ENCODE peak calls at places on chromosomes 13 and 19, in four cellular contexts. J is SJSA1, T is PC-9, H is ascending aorta. D is an unnamed sample.

GRCh38 chr13:74406439-74406838 is 272.2 kb upstream of the KLF12 start:
- DNase-seq in J (no peak), T (no peak), H (no peak), D (no peak)

GRCh38 chr19:50402544-50403301 is 16.0 kb upstream of the SPIB start:
- DNase-seq in J (no peak), T (no peak), H (no peak), D (peak)

GRCh38 chr19:15296353-15296752 is 36.0 kb downstream of the BRD4 start:
- DNase-seq in J (no peak), T (no peak), H (no peak), D (no peak)

GRCh38 chr13:96198038-96198437 is 108.1 kb downstream of the HS6ST3 start:
- DNase-seq in J (no peak), T (no peak), H (no peak), D (no peak)

GRCh38 chr19:28913626-28914025 is 299.3 kb downstream of the UQCRFS1 start:
- DNase-seq in J (no peak), T (no peak), H (no peak), D (no peak)

GRCh38 chr19:39428309-39429112 is 7.2 kb downstream of the RPS16 start:
- DNase-seq in J (peak), T (peak), H (peak), D (peak)

GRCh38 chr13:66835040-66835628 is 395.0 kb downstream of the PCDH9 start:
- DNase-seq in J (no peak), T (no peak), H (peak), D (peak)

GRCh38 chr19:38849746-38850230 is at the start of gene HNRNPL:
- DNase-seq in J (peak), T (no peak), H (no peak), D (peak)

GRCh38 chr13:50616101-50616500 is 227.4 kb downstream of the DLEU7 start:
- DNase-seq in J (no peak), T (no peak), H (no peak), D (no peak)

GRCh38 chr13:102392810-102393209 is 9.0 kb downstream of the FGF14 start:
- DNase-seq in J (no peak), T (no peak), H (no peak), D (no peak)

GRCh38 chr19:34428549-34429285 is 536 bp downstream of the UBA2 start:
- DNase-seq in J (no peak), T (no peak), H (peak), D (peak)

GRCh38 chr19:44025217-44025936 is at the start of gene ZNF222:
- DNase-seq in J (peak), T (peak), H (peak), D (peak)

GRCh38 chr13:40336228-40337221 is 329.9 kb downstream of the FOXO1 start:
- DNase-seq in J (no peak), T (no peak), H (no peak), D (no peak)

GRCh38 chr13:97313481-97313880 is 91.3 kb downstream of the MBNL2 start:
- DNase-seq in J (no peak), T (no peak), H (no peak), D (no peak)

GRCh38 chr19:51808333-51808986 is 13.5 kb downstream of the FPR3 start:
- DNase-seq in J (no peak), T (no peak), H (no peak), D (no peak)

GRCh38 chr13:83215627-83216026 is 666.6 kb downstream of the SLITRK1 start:
- DNase-seq in J (no peak), T (no peak), H (no peak), D (no peak)

GRCh38 chr19:53553865-53554791 is 16.2 kb downstream of the ZNF331 start:
- DNase-seq in J (peak), T (no peak), H (peak), D (peak)

GRCh38 chr19:4803736-4804695 is 12.5 kb downstream of the FEM1A start:
- DNase-seq in J (peak), T (no peak), H (no peak), D (peak)

GRCh38 chr13:109773276-109773675 is 13.1 kb downstream of the IRS2 start:
- DNase-seq in J (peak), T (peak), H (no peak), D (no peak)

GRCh38 chr19:48575931-48576622 is 24.1 kb downstream of the SULT2B1 start:
- DNase-seq in J (no peak), T (no peak), H (no peak), D (peak)

GRCh38 chr19:44305457-44305856 is 632 bp upstream of the ZNF235 start:
- DNase-seq in J (no peak), T (no peak), H (no peak), D (no peak)

GRCh38 chr19:1882786-1883692 is 2.3 kb downstream of the ABHD17A start:
- DNase-seq in J (no peak), T (no peak), H (no peak), D (no peak)

GRCh38 chr19:37874784-37875183 is 31.6 kb downstream of the WDR87 start:
- DNase-seq in J (no peak), T (no peak), H (no peak), D (no peak)

GRCh38 chr13:114049026-114049425 is 75.2 kb upstream of the C13orf46 start:
- DNase-seq in J (no peak), T (no peak), H (no peak), D (no peak)

GRCh38 chr13:101149735-101150380 is 266.4 kb downstream of the NALCN start:
- DNase-seq in J (peak), T (no peak), H (no peak), D (no peak)

GRCh38 chr13:34107814-34108213 is 289.9 kb downstream of the RFC3 start:
- DNase-seq in J (no peak), T (no peak), H (no peak), D (no peak)

GRCh38 chr13:94110011-94110410 is 369.5 kb downstream of the DCT start:
- DNase-seq in J (no peak), T (no peak), H (no peak), D (no peak)

GRCh38 chr19:39223703-39224279 is 19.7 kb upstream of the SYCN start:
- DNase-seq in J (no peak), T (no peak), H (no peak), D (no peak)

GRCh38 chr19:1725100-1726064 is 27.9 kb upstream of the ONECUT3 start:
- DNase-seq in J (no peak), T (no peak), H (no peak), D (peak)

GRCh38 chr19:2145831-2146241 is 5.5 kb downstream of the AP3D1 start:
- DNase-seq in J (peak), T (no peak), H (no peak), D (no peak)

GRCh38 chr13:44331912-44332840 is 41.4 kb upstream of the SERP2 start:
- DNase-seq in J (peak), T (no peak), H (peak), D (peak)

GRCh38 chr13:44058586-44059238 is 179.0 kb downstream of the LACC1 start:
- DNase-seq in J (no peak), T (no peak), H (no peak), D (no peak)

GRCh38 chr19:38843175-38843758 is 6.5 kb downstream of the HNRNPL start:
- DNase-seq in J (no peak), T (no peak), H (no peak), D (no peak)

GRCh38 chr19:45883881-45884681 is 1.9 kb downstream of the IRF2BP1 start:
- DNase-seq in J (no peak), T (no peak), H (no peak), D (peak)
- H3K27ac ChIP-seq in J (no peak), T (no peak), H (no peak), D (no peak)

DNA sequence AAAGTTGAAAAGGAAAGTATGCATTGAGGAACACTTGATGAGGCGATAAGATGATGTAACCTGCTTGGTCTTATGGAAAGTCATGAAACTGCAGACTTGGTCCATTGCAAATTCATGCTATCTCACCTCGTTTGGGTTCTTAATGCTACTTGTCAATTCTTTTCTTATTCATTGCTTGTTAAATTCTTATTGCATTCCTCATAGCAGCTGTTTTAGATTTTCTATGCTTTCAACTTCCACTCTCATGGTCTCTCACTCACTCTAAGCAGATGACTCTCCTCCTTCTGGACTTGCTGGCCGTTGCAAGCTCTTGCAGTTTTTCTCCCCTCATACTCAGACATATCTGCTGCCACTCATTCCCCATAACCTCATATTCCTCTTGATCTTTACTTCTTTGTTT is 67.8 kb upstream of the CSNK1A1L start:
- DNase-seq in J (no peak), T (no peak), H (no peak), D (no peak)
- H3K27ac ChIP-seq in J (no peak), T (no peak), H (no peak), D (no peak)

GRCh38 chr19:3251229-3251628 is 26.8 kb downstream of the CELF5 start:
- DNase-seq in J (no peak), T (no peak), H (no peak), D (no peak)
- H3K27ac ChIP-seq in J (no peak), T (no peak), H (no peak), D (no peak)

GRCh38 chr13:29909975-29910674 is 59.7 kb upstream of the UBL3 start:
- DNase-seq in J (no peak), T (peak), H (no peak), D (no peak)
- H3K27ac ChIP-seq in J (no peak), T (peak), H (no peak), D (no peak)

DNA sequence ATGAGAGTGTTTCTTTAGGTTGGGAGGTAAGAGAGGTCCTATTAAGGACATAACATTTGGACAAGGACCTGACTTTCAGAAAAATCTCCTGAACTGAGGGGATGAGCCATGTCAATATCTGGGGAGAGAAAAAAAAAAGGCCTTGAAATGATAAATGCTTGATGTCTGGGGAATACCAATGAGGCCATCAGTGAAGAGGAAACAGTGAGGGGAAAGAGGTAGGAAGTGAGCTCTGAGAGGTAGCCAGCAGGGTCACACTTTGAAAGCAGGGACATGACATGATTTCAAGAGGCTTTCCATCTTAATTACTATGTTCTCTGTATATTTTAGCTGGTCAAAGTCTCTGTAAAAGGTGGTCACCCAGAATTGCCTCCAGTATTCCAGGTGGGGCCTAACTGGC is 9.9 kb upstream of the UBE2L5 start:
- DNase-seq in J (no peak), T (no peak), H (no peak), D (no peak)
- H3K27ac ChIP-seq in J (no peak), T (no peak), H (no peak), D (no peak)

DNA sequence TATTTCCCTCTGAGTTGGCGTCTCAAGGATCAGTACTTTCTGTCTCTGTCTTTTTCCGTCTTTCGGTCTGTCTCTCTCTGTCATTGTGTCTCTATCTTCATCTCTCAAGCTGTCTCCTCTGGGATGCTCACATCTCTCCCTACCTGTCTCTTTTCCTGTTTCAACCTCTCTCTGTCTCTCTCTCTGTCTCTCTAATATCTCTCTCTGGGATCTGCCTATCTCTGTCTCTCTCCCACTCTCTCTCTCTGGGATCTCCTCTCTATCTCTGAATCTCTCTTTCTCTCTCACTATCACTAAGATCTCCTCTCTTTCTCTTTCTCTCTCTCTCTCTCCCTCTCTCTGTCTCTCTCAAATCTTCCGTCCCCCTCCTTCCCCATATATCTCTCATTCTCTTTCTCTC is 4.0 kb downstream of the ATP1A3 start:
- DNase-seq in J (no peak), T (no peak), H (no peak), D (no peak)
- H3K27ac ChIP-seq in J (no peak), T (no peak), H (no peak), D (no peak)

DNA sequence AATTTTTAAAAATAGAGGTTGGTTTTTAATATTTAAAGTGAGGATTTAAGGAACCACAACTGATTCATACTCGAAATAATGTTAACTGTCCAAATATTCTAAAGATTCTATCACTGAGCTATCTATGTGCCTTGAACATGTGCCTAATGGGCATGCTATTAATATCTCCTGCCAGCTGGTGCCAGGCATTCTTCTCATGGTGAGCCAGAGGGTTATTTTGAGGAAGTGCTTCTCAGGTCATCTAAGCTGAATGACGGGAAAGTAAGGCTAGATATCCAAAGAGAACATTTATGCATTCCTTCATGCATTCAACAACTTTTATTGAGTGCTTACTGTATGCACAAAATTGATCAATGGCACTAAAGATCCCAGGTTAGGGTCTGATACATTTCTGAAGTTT is 138.2 kb downstream of the PIBF1 start:
- DNase-seq in J (no peak), T (no peak), H (peak), D (no peak)
- H3K27ac ChIP-seq in J (no peak), T (no peak), H (peak), D (no peak)

DNA sequence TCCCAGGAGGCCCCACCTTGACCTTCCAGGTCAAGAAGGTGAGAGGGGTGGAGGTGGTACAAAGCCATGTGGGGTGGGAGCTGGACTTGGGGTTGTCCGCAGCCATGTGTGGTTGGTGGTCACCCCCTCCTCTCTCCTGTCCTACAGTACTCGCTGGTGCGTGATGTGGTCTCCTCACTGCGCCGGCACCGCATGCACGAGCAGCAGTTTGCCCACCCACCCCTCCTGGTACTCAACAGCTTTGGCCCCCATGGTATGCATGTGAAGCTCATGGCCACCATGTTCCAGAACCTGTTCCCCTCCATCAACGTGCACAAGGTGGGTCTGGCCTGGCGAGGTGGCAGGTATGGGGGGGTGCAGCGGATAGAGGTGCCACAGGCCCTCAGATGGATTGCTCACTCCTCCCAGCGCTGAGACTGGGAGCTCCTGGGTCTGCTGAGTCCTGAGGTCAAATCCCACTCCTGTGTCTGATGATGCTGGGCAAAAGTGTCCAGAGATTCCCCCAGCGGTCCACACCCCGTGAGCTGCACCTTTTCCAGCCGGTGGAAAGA is 1.7 kb downstream of the PPAN start:
- DNase-seq in J (no peak), T (no peak), H (no peak), D (no peak)
- H3K27ac ChIP-seq in J (no peak), T (no peak), H (no peak), D (no peak)

GRCh38 chr13:111121421-111121820 is 6.3 kb downstream of the ARHGEF7 start:
- DNase-seq in J (no peak), T (no peak), H (no peak), D (peak)

GRCh38 chr13:111120913-111121312 is 5.8 kb downstream of the ARHGEF7 start:
- DNase-seq in J (peak), T (no peak), H (no peak), D (peak)

GRCh38 chr13:111120422-111120821 is 5.3 kb downstream of the ARHGEF7 start:
- DNase-seq in J (peak), T (no peak), H (no peak), D (no peak)

GRCh38 chr13:111118898-111119607 is 3.9 kb downstream of the ARHGEF7 start:
- DNase-seq in J (peak), T (no peak), H (no peak), D (no peak)

GRCh38 chr13:111119966-111120365 is 4.9 kb downstream of the ARHGEF7 start:
- DNase-seq in J (no peak), T (no peak), H (no peak), D (no peak)
- H3K27ac ChIP-seq in J (no peak), T (no peak), H (peak), D (no peak)